ENCODE peak calls at places on chromosomes 5 and 9, in ten cellular contexts. B is ovary; L is neural progenitor cell; C is T-helper 1 cell; P is IMR-90; M is CD8-positive, alpha-beta memory T cell; K is NCI-H1092; X is midbrain; S is heart right ventricle; F is aorta. T is an unnamed sample.

GRCh38 chr5:174363934-174364333 is 318.4 kb downstream of the NSG2 start:
- DNase-seq in X (no peak), M (no peak), P (no peak), L (no peak), B (no peak), S (no peak), C (no peak), F (no peak), K (no peak), T (no peak)

GRCh38 chr9:114299286-114300152 is 23.4 kb upstream of the ORM1 start:
- DNase-seq in M (no peak), X (no peak), S (no peak), B (peak), C (no peak), F (peak), P (no peak), L (no peak), K (no peak), T (no peak)

GRCh38 chr9:98654247-98654646 is 54.5 kb downstream of the GABBR2 start:
- DNase-seq in B (no peak), K (peak), L (no peak), F (no peak), X (no peak), M (no peak), S (no peak), C (no peak), P (peak), T (no peak)

GRCh38 chr5:173866249-173867172 is 21.6 kb upstream of the CPEB4 start:
- DNase-seq in S (no peak), P (no peak), K (no peak), F (no peak), C (no peak), X (peak), L (peak), M (no peak), B (no peak), T (no peak)

GRCh38 chr5:448061-448765 is 5.2 kb downstream of the EXOC3 start:
- DNase-seq in M (no peak), B (no peak), L (no peak), S (no peak), K (no peak), P (no peak), C (no peak), F (peak), X (peak), T (no peak)

GRCh38 chr9:128106181-128106939 is 21.2 kb downstream of the PTGES2 start:
- DNase-seq in L (no peak), F (peak), S (no peak), M (peak), C (no peak), K (no peak), P (no peak), X (no peak), B (no peak), T (no peak)

GRCh38 chr9:27572566-27572917 is 739 bp downstream of the C9orf72 start:
- DNase-seq in X (peak), P (no peak), F (no peak), M (peak), S (peak), L (peak), C (no peak), K (peak), B (no peak), T (no peak)

GRCh38 chr5:42808888-42809611 is 2.6 kb downstream of the SELENOP start:
- DNase-seq in C (no peak), F (no peak), P (no peak), X (no peak), K (no peak), M (no peak), L (no peak), B (no peak), S (no peak), T (no peak)

GRCh38 chr5:96015709-96016108 is 54.1 kb upstream of the ELL2 start:
- DNase-seq in S (no peak), M (no peak), C (no peak), B (no peak), L (no peak), K (no peak), P (no peak), X (no peak), F (no peak), T (no peak)

GRCh38 chr5:157342822-157343402 is 77.0 kb downstream of the CYFIP2 start:
- DNase-seq in X (no peak), P (no peak), L (peak), B (no peak), M (no peak), K (no peak), F (no peak), C (no peak), S (no peak), T (peak)

GRCh38 chr9:86424246-86424891 is 70.2 kb upstream of the TUT7 start:
- DNase-seq in L (no peak), K (no peak), P (peak), M (no peak), F (no peak), C (no peak), B (no peak), S (no peak), X (no peak), T (no peak)

T was measured in WERI-Rb-1.